ENCODE peak calls at places on chromosomes 6 and 20, in nine cellular contexts. P is heart right ventricle, D is tibial artery, J is IMR-90, B is HL-60, H is left lung, S is transverse colon, A is psoas muscle, O is esophagus squamous epithelium. V is an unnamed sample.
A peak's percentile ranks its signal among the peaks of the same experiment; 100 is the strongest.

GRCh38 chr6:7542878-7543394 is 1.5 kb downstream of the DSP start:
- DNase-seq in O (no peak), S (peak; percentile 84), H (peak; percentile 41), D (no peak), P (peak; percentile 72), A (peak; percentile 53), J (peak; percentile 41), B (no peak), V (no peak)

GRCh38 chr20:59741073-59741472 is 136.7 kb downstream of the PHACTR3 start:
- DNase-seq in P (no peak), H (no peak), S (no peak), D (no peak), J (no peak), O (no peak), B (no peak), A (no peak), V (no peak)

GRCh38 chr6:12008366-12009179 is 3.5 kb upstream of the HIVEP1 start:
- DNase-seq in S (peak; percentile 89), A (peak; percentile 92), D (peak; percentile 76), P (peak; percentile 89), J (peak; percentile 43), O (peak; percentile 47), B (peak; percentile 20), H (peak; percentile 90), V (peak; percentile 81)

GRCh38 chr6:43948527-43949450 is 178.5 kb downstream of the MRPL14 start:
- DNase-seq in B (no peak), D (no peak), O (no peak), P (no peak), J (peak; percentile 55), A (no peak), S (no peak), H (no peak), V (no peak)

GRCh38 chr6:25056130-25056529 is 120.4 kb upstream of the RIPOR2 start:
- DNase-seq in A (no peak), O (no peak), B (peak; percentile 71), S (peak; percentile 28), D (no peak), J (no peak), H (peak; percentile 48), P (peak; percentile 10), V (no peak)

GRCh38 chr6:158253248-158253647 is 59.0 kb upstream of the TULP4 start:
- DNase-seq in D (no peak), A (no peak), P (no peak), B (no peak), O (no peak), H (no peak), S (no peak), J (no peak), V (no peak)

GRCh38 chr6:80179691-80180090 is 73.2 kb downstream of the BCKDHB start:
- DNase-seq in A (no peak), S (no peak), P (no peak), B (no peak), J (peak; percentile 7), D (no peak), H (no peak), O (no peak), V (no peak)

GRCh38 chr20:62805365-62805710 is 703 bp downstream of the OGFR start:
- DNase-seq in D (no peak), B (no peak), H (no peak), A (no peak), P (no peak), O (no peak), J (no peak), S (no peak), V (no peak)

GRCh38 chr20:56171087-56172012 is 77.2 kb upstream of the MC3R start:
- DNase-seq in S (no peak), O (no peak), A (no peak), H (no peak), J (no peak), P (no peak), B (no peak), D (no peak), V (no peak)

GRCh38 chr20:53157443-53158408 is 185.6 kb downstream of the TSHZ2 start:
- DNase-seq in H (peak; percentile 34), O (no peak), B (peak; percentile 11), P (peak; percentile 23), A (peak; percentile 57), S (peak; percentile 59), D (no peak), J (peak; percentile 53), V (no peak)

GRCh38 chr20:59044796-59045195 is 2.2 kb upstream of the PRELID3B start:
- DNase-seq in J (no peak), S (peak; percentile 26), B (no peak), H (no peak), A (no peak), O (no peak), D (no peak), P (no peak), V (no peak)

GRCh38 chr6:135159531-135159930 is 21.6 kb upstream of the MYB start:
- DNase-seq in S (no peak), B (no peak), H (no peak), P (no peak), O (no peak), A (no peak), D (no peak), J (no peak), V (no peak)

GRCh38 chr6:113924199-113924791 is 46.7 kb downstream of the HDAC2 start:
- DNase-seq in B (no peak), J (peak; percentile 16), O (no peak), A (no peak), S (no peak), D (no peak), P (no peak), H (no peak), V (no peak)

GRCh38 chr20:57762531-57763234 is 52.9 kb upstream of the PMEPA1 start:
- DNase-seq in H (peak; percentile 15), A (no peak), S (no peak), B (no peak), P (no peak), D (no peak), J (no peak), O (no peak), V (no peak)

GRCh38 chr6:30101423-30101938 is 11.4 kb downstream of the TRIM31 start:
- DNase-seq in D (no peak), A (no peak), S (no peak), P (no peak), B (no peak), O (no peak), J (no peak), H (no peak), V (no peak)
- H3K27ac ChIP-seq in D (peak overlapping the region; percentile 64), A (peak overlapping the region; percentile 71), S (peak overlapping the region; percentile 81), P (peak overlapping the region; percentile 55), B (no peak overlapping the region), O (peak overlapping the region; percentile 93), J (no peak overlapping the region), H (peak overlapping the region; percentile 43), V (no peak overlapping the region)

DNA sequence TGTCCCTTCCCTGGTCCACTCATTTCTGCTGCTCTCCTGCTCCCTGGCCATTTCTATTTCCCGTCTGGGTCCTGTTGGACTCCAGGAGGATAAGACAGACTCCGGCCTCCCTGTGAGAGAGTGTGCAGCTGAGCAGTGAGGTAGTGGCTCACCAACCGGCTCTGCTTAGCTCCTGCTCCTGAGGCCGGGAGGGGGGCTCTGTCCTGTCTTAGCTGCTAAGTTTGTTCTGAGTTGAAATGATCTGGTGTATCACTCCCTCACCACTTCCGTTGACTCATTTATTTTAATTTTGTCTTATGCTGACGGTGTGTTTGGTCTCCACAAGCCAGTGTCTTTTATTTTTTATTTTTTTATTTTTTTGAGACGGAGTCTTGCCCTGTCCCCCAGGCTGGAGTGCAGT is 148.5 kb upstream of the PDE10A start:
- DNase-seq in D (no peak), H (no peak), J (peak; percentile 11), P (no peak), B (no peak), O (no peak), S (no peak), A (no peak), V (no peak)
- H3K4me3 ChIP-seq in D (no peak overlapping the region), H (no peak overlapping the region), J (no peak overlapping the region), P (no peak overlapping the region), B (no peak overlapping the region), O (no peak overlapping the region), S (no peak overlapping the region), A (no peak overlapping the region), V (no peak overlapping the region)

GRCh38 chr20:38113401-38114325 is 51.4 kb downstream of the TGM2 start:
- DNase-seq in H (no peak), S (no peak), B (no peak), D (no peak), A (no peak), P (no peak), O (no peak), J (no peak), V (peak; percentile 58)
- TF ChIP-seq CTCF in H (no peak), S (no peak), B (peak; percentile 21), D (no peak), A (no peak), P (peak; percentile 23), O (no peak), J (peak; percentile 8), V (no peak)

DNA sequence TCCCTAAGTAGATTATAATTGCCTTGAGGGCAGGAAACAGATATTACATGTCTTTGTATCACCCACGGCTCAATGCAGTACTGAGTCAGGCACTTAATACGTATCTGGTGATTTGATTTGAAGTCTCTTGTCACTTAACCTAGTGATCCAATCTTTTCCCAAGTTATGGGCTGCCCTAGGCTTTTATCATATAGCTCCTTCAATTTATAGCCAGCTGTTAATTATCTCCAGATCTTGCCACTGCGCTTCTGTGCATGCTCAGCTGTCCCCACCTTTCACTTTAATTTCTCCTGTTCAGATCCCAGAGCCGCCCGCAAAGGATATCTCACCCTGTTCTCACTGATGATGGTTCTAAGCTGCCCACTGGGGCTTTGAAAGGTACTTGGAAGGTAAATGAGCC is 41.9 kb downstream of the SNHG17 start:
- DNase-seq in D (no peak), O (no peak), S (no peak), J (no peak), B (no peak), H (no peak), A (no peak), P (no peak), V (no peak)
- H3K27ac ChIP-seq in D (peak overlapping the region; percentile 54), O (no peak overlapping the region), S (no peak overlapping the region), J (no peak overlapping the region), B (no peak overlapping the region), H (no peak overlapping the region), A (no peak overlapping the region), P (no peak overlapping the region), V (no peak overlapping the region)

GRCh38 chr6:2097464-2097863 is 147.9 kb downstream of the GMDS start:
- DNase-seq in P (no peak), J (no peak), D (no peak), A (no peak), O (no peak), B (no peak), H (no peak), S (no peak), V (no peak)
- H3K4me3 ChIP-seq in P (no peak overlapping the region), J (no peak overlapping the region), D (peak overlapping the region; percentile 38), A (no peak overlapping the region), O (no peak overlapping the region), B (no peak overlapping the region), H (no peak overlapping the region), S (no peak overlapping the region), V (no peak overlapping the region)

DNA sequence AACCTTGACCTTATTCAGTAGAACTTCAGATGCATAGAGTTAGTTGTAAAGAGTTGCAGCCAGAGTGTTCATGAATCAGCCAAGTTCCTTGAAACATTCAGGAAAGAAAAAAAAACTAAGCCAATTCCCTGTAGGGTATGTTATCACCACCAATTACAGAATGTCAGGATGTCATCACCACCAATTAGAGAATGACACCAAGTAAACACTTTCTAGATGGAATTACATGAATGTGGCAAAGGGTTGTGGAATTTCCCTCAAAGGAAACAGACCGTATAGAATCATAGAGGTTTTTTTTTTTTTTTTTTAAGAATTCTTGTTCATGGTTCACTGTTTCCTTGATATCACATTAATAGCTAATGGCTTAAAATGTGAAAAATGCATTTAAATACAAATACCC is 472.1 kb upstream of the RNF217 start:
- DNase-seq in S (no peak), H (no peak), J (no peak), A (no peak), O (no peak), P (no peak), B (no peak), D (no peak), V (no peak)
- TF ChIP-seq CTCF in S (no peak), H (no peak), J (no peak), A (no peak), O (no peak), P (no peak), B (no peak), D (no peak), V (no peak)

V was measured in right atrium auricular region.